ENCODE peak calls at places on chromosomes 2 and 18, in ten cellular contexts. One of them, this sample, is unnamed.

GRCh38 chr2:100142393-100142792 is at the start of gene AFF3:
- DNase-seq in stimulated activated CD4-positive, alpha-beta T cell treated with anti-CD3 and anti-CD28 coated beads, Interleukin-15, amount 100 ng/mL, for 1 hour: no peak
- DNase-seq in activated CD8-positive, alpha-beta memory T cell treated with anti-CD3 and anti-CD28 coated beads for 24 hours: peak; percentile 73
- DNase-seq in astrocyte of the cerebellum: no peak
- DNase-seq in endothelial cell: no peak
- DNase-seq in heart right ventricle: peak; percentile 11
- DNase-seq in activated naive CD4-positive, alpha-beta T cell treated with anti-CD3 and anti-CD28 coated beads, Interleukin-2, amount 50 U/mL, for 16 hours: peak; percentile 39
- DNase-seq in EH: no peak
- DNase-seq in epithelial cell of prostate: no peak
- DNase-seq in C1 segment of cervical spinal cord: no peak
- DNase-seq in this sample: no peak

GRCh38 chr2:148132400-148132799 is 111.5 kb downstream of the MBD5 start:
- DNase-seq in stimulated activated CD4-positive, alpha-beta T cell treated with anti-CD3 and anti-CD28 coated beads, Interleukin-15, amount 100 ng/mL, for 1 hour: no peak
- DNase-seq in activated CD8-positive, alpha-beta memory T cell treated with anti-CD3 and anti-CD28 coated beads for 24 hours: no peak
- DNase-seq in astrocyte of the cerebellum: peak; percentile 9
- DNase-seq in endothelial cell: no peak
- DNase-seq in heart right ventricle: no peak
- DNase-seq in activated naive CD4-positive, alpha-beta T cell treated with anti-CD3 and anti-CD28 coated beads, Interleukin-2, amount 50 U/mL, for 16 hours: no peak
- DNase-seq in EH: peak; percentile 70
- DNase-seq in epithelial cell of prostate: no peak
- DNase-seq in C1 segment of cervical spinal cord: no peak
- DNase-seq in this sample: no peak

GRCh38 chr2:232479341-232480200 is 8.1 kb downstream of the ECEL1 start:
- DNase-seq in stimulated activated CD4-positive, alpha-beta T cell treated with anti-CD3 and anti-CD28 coated beads, Interleukin-15, amount 100 ng/mL, for 1 hour: no peak
- DNase-seq in activated CD8-positive, alpha-beta memory T cell treated with anti-CD3 and anti-CD28 coated beads for 24 hours: no peak
- DNase-seq in astrocyte of the cerebellum: no peak
- DNase-seq in endothelial cell: no peak
- DNase-seq in heart right ventricle: no peak
- DNase-seq in activated naive CD4-positive, alpha-beta T cell treated with anti-CD3 and anti-CD28 coated beads, Interleukin-2, amount 50 U/mL, for 16 hours: peak; percentile 1
- DNase-seq in EH: no peak
- DNase-seq in epithelial cell of prostate: no peak
- DNase-seq in C1 segment of cervical spinal cord: no peak
- DNase-seq in this sample: no peak

GRCh38 chr2:227783404-227784138 is 30.1 kb upstream of the CCL20 start:
- DNase-seq in stimulated activated CD4-positive, alpha-beta T cell treated with anti-CD3 and anti-CD28 coated beads, Interleukin-15, amount 100 ng/mL, for 1 hour: no peak
- DNase-seq in activated CD8-positive, alpha-beta memory T cell treated with anti-CD3 and anti-CD28 coated beads for 24 hours: no peak
- DNase-seq in astrocyte of the cerebellum: no peak
- DNase-seq in endothelial cell: no peak
- DNase-seq in heart right ventricle: no peak
- DNase-seq in activated naive CD4-positive, alpha-beta T cell treated with anti-CD3 and anti-CD28 coated beads, Interleukin-2, amount 50 U/mL, for 16 hours: no peak
- DNase-seq in EH: no peak
- DNase-seq in epithelial cell of prostate: no peak
- DNase-seq in C1 segment of cervical spinal cord: no peak
- DNase-seq in this sample: peak; percentile 90

GRCh38 chr2:76298022-76298421 is 587.3 kb upstream of the GCFC2 start:
- DNase-seq in stimulated activated CD4-positive, alpha-beta T cell treated with anti-CD3 and anti-CD28 coated beads, Interleukin-15, amount 100 ng/mL, for 1 hour: no peak
- DNase-seq in activated CD8-positive, alpha-beta memory T cell treated with anti-CD3 and anti-CD28 coated beads for 24 hours: no peak
- DNase-seq in astrocyte of the cerebellum: no peak
- DNase-seq in endothelial cell: no peak
- DNase-seq in heart right ventricle: no peak
- DNase-seq in activated naive CD4-positive, alpha-beta T cell treated with anti-CD3 and anti-CD28 coated beads, Interleukin-2, amount 50 U/mL, for 16 hours: no peak
- DNase-seq in EH: no peak
- DNase-seq in epithelial cell of prostate: peak; percentile 20
- DNase-seq in C1 segment of cervical spinal cord: no peak
- DNase-seq in this sample: no peak

GRCh38 chr2:54048117-54048785 is 67.2 kb upstream of the ACYP2 start:
- DNase-seq in stimulated activated CD4-positive, alpha-beta T cell treated with anti-CD3 and anti-CD28 coated beads, Interleukin-15, amount 100 ng/mL, for 1 hour: no peak
- DNase-seq in activated CD8-positive, alpha-beta memory T cell treated with anti-CD3 and anti-CD28 coated beads for 24 hours: no peak
- DNase-seq in astrocyte of the cerebellum: no peak
- DNase-seq in endothelial cell: no peak
- DNase-seq in heart right ventricle: no peak
- DNase-seq in activated naive CD4-positive, alpha-beta T cell treated with anti-CD3 and anti-CD28 coated beads, Interleukin-2, amount 50 U/mL, for 16 hours: no peak
- DNase-seq in EH: no peak
- DNase-seq in epithelial cell of prostate: no peak
- DNase-seq in C1 segment of cervical spinal cord: no peak
- DNase-seq in this sample: no peak

GRCh38 chr18:55510809-55511208 is 77.2 kb downstream of the TCF4 start:
- DNase-seq in stimulated activated CD4-positive, alpha-beta T cell treated with anti-CD3 and anti-CD28 coated beads, Interleukin-15, amount 100 ng/mL, for 1 hour: no peak
- DNase-seq in activated CD8-positive, alpha-beta memory T cell treated with anti-CD3 and anti-CD28 coated beads for 24 hours: no peak
- DNase-seq in astrocyte of the cerebellum: peak; percentile 53
- DNase-seq in endothelial cell: peak; percentile 42
- DNase-seq in heart right ventricle: peak; percentile 79
- DNase-seq in activated naive CD4-positive, alpha-beta T cell treated with anti-CD3 and anti-CD28 coated beads, Interleukin-2, amount 50 U/mL, for 16 hours: no peak
- DNase-seq in EH: peak; percentile 81
- DNase-seq in epithelial cell of prostate: no peak
- DNase-seq in C1 segment of cervical spinal cord: no peak
- DNase-seq in this sample: no peak

GRCh38 chr2:121242175-121242875 is 42.7 kb downstream of the TFCP2L1 start:
- DNase-seq in stimulated activated CD4-positive, alpha-beta T cell treated with anti-CD3 and anti-CD28 coated beads, Interleukin-15, amount 100 ng/mL, for 1 hour: no peak
- DNase-seq in activated CD8-positive, alpha-beta memory T cell treated with anti-CD3 and anti-CD28 coated beads for 24 hours: no peak
- DNase-seq in astrocyte of the cerebellum: no peak
- DNase-seq in endothelial cell: no peak
- DNase-seq in heart right ventricle: no peak
- DNase-seq in activated naive CD4-positive, alpha-beta T cell treated with anti-CD3 and anti-CD28 coated beads, Interleukin-2, amount 50 U/mL, for 16 hours: no peak
- DNase-seq in EH: no peak
- DNase-seq in epithelial cell of prostate: no peak
- DNase-seq in C1 segment of cervical spinal cord: no peak
- DNase-seq in this sample: no peak

GRCh38 chr2:157720504-157720903 is 91.8 kb upstream of the ACVR1C start:
- DNase-seq in stimulated activated CD4-positive, alpha-beta T cell treated with anti-CD3 and anti-CD28 coated beads, Interleukin-15, amount 100 ng/mL, for 1 hour: no peak
- DNase-seq in activated CD8-positive, alpha-beta memory T cell treated with anti-CD3 and anti-CD28 coated beads for 24 hours: no peak
- DNase-seq in astrocyte of the cerebellum: no peak
- DNase-seq in endothelial cell: no peak
- DNase-seq in heart right ventricle: no peak
- DNase-seq in activated naive CD4-positive, alpha-beta T cell treated with anti-CD3 and anti-CD28 coated beads, Interleukin-2, amount 50 U/mL, for 16 hours: no peak
- DNase-seq in EH: no peak
- DNase-seq in epithelial cell of prostate: no peak
- DNase-seq in C1 segment of cervical spinal cord: no peak
- DNase-seq in this sample: no peak

GRCh38 chr2:132567682-132568081 is 102.3 kb downstream of the LYPD1 start:
- DNase-seq in stimulated activated CD4-positive, alpha-beta T cell treated with anti-CD3 and anti-CD28 coated beads, Interleukin-15, amount 100 ng/mL, for 1 hour: no peak
- DNase-seq in activated CD8-positive, alpha-beta memory T cell treated with anti-CD3 and anti-CD28 coated beads for 24 hours: no peak
- DNase-seq in astrocyte of the cerebellum: no peak
- DNase-seq in endothelial cell: no peak
- DNase-seq in heart right ventricle: no peak
- DNase-seq in activated naive CD4-positive, alpha-beta T cell treated with anti-CD3 and anti-CD28 coated beads, Interleukin-2, amount 50 U/mL, for 16 hours: no peak
- DNase-seq in EH: no peak
- DNase-seq in epithelial cell of prostate: no peak
- DNase-seq in C1 segment of cervical spinal cord: no peak
- DNase-seq in this sample: no peak

GRCh38 chr2:227813562-227814353 is at the start of gene CCL20:
- DNase-seq in stimulated activated CD4-positive, alpha-beta T cell treated with anti-CD3 and anti-CD28 coated beads, Interleukin-15, amount 100 ng/mL, for 1 hour: no peak
- DNase-seq in activated CD8-positive, alpha-beta memory T cell treated with anti-CD3 and anti-CD28 coated beads for 24 hours: no peak
- DNase-seq in astrocyte of the cerebellum: no peak
- DNase-seq in endothelial cell: no peak
- DNase-seq in heart right ventricle: no peak
- DNase-seq in activated naive CD4-positive, alpha-beta T cell treated with anti-CD3 and anti-CD28 coated beads, Interleukin-2, amount 50 U/mL, for 16 hours: no peak
- DNase-seq in EH: no peak
- DNase-seq in epithelial cell of prostate: no peak
- DNase-seq in C1 segment of cervical spinal cord: no peak
- DNase-seq in this sample: no peak

GRCh38 chr2:232781765-232782164 is 5.4 kb upstream of the KCNJ13 start:
- DNase-seq in stimulated activated CD4-positive, alpha-beta T cell treated with anti-CD3 and anti-CD28 coated beads, Interleukin-15, amount 100 ng/mL, for 1 hour: no peak
- DNase-seq in activated CD8-positive, alpha-beta memory T cell treated with anti-CD3 and anti-CD28 coated beads for 24 hours: no peak
- DNase-seq in astrocyte of the cerebellum: peak; percentile 57
- DNase-seq in endothelial cell: no peak
- DNase-seq in heart right ventricle: no peak
- DNase-seq in activated naive CD4-positive, alpha-beta T cell treated with anti-CD3 and anti-CD28 coated beads, Interleukin-2, amount 50 U/mL, for 16 hours: peak; percentile 18
- DNase-seq in EH: peak; percentile 68
- DNase-seq in epithelial cell of prostate: peak; percentile 59
- DNase-seq in C1 segment of cervical spinal cord: no peak
- DNase-seq in this sample: no peak

GRCh38 chr18:36809590-36810381 is 19.0 kb downstream of the TPGS2 start:
- DNase-seq in stimulated activated CD4-positive, alpha-beta T cell treated with anti-CD3 and anti-CD28 coated beads, Interleukin-15, amount 100 ng/mL, for 1 hour: no peak
- DNase-seq in activated CD8-positive, alpha-beta memory T cell treated with anti-CD3 and anti-CD28 coated beads for 24 hours: peak; percentile 59
- DNase-seq in astrocyte of the cerebellum: peak; percentile 53
- DNase-seq in endothelial cell: peak; percentile 14
- DNase-seq in heart right ventricle: peak; percentile 31
- DNase-seq in activated naive CD4-positive, alpha-beta T cell treated with anti-CD3 and anti-CD28 coated beads, Interleukin-2, amount 50 U/mL, for 16 hours: no peak
- DNase-seq in EH: peak; percentile 81
- DNase-seq in epithelial cell of prostate: no peak
- DNase-seq in C1 segment of cervical spinal cord: peak; percentile 63
- DNase-seq in this sample: no peak

GRCh38 chr2:240510513-240511210 is 47.1 kb downstream of the ANKMY1 start:
- DNase-seq in stimulated activated CD4-positive, alpha-beta T cell treated with anti-CD3 and anti-CD28 coated beads, Interleukin-15, amount 100 ng/mL, for 1 hour: no peak
- DNase-seq in activated CD8-positive, alpha-beta memory T cell treated with anti-CD3 and anti-CD28 coated beads for 24 hours: peak; percentile 38
- DNase-seq in astrocyte of the cerebellum: no peak
- DNase-seq in endothelial cell: no peak
- DNase-seq in heart right ventricle: no peak
- DNase-seq in activated naive CD4-positive, alpha-beta T cell treated with anti-CD3 and anti-CD28 coated beads, Interleukin-2, amount 50 U/mL, for 16 hours: no peak
- DNase-seq in EH: no peak
- DNase-seq in epithelial cell of prostate: no peak
- DNase-seq in C1 segment of cervical spinal cord: no peak
- DNase-seq in this sample: peak; percentile 37

GRCh38 chr2:96984300-96984699 is 2.1 kb downstream of the FAM178B start:
- DNase-seq in stimulated activated CD4-positive, alpha-beta T cell treated with anti-CD3 and anti-CD28 coated beads, Interleukin-15, amount 100 ng/mL, for 1 hour: no peak
- DNase-seq in activated CD8-positive, alpha-beta memory T cell treated with anti-CD3 and anti-CD28 coated beads for 24 hours: no peak
- DNase-seq in astrocyte of the cerebellum: no peak
- DNase-seq in endothelial cell: no peak
- DNase-seq in heart right ventricle: no peak
- DNase-seq in activated naive CD4-positive, alpha-beta T cell treated with anti-CD3 and anti-CD28 coated beads, Interleukin-2, amount 50 U/mL, for 16 hours: no peak
- DNase-seq in EH: no peak
- DNase-seq in epithelial cell of prostate: no peak
- DNase-seq in C1 segment of cervical spinal cord: no peak
- DNase-seq in this sample: no peak

GRCh38 chr2:198044777-198045176 is 240.4 kb downstream of the PLCL1 start:
- DNase-seq in stimulated activated CD4-positive, alpha-beta T cell treated with anti-CD3 and anti-CD28 coated beads, Interleukin-15, amount 100 ng/mL, for 1 hour: no peak
- DNase-seq in activated CD8-positive, alpha-beta memory T cell treated with anti-CD3 and anti-CD28 coated beads for 24 hours: no peak
- DNase-seq in astrocyte of the cerebellum: no peak
- DNase-seq in endothelial cell: no peak
- DNase-seq in heart right ventricle: no peak
- DNase-seq in activated naive CD4-positive, alpha-beta T cell treated with anti-CD3 and anti-CD28 coated beads, Interleukin-2, amount 50 U/mL, for 16 hours: no peak
- DNase-seq in EH: no peak
- DNase-seq in epithelial cell of prostate: no peak
- DNase-seq in C1 segment of cervical spinal cord: no peak
- DNase-seq in this sample: no peak

GRCh38 chr18:11981633-11982366 is 493 bp downstream of the IMPA2 start:
- DNase-seq in stimulated activated CD4-positive, alpha-beta T cell treated with anti-CD3 and anti-CD28 coated beads, Interleukin-15, amount 100 ng/mL, for 1 hour: no peak
- DNase-seq in activated CD8-positive, alpha-beta memory T cell treated with anti-CD3 and anti-CD28 coated beads for 24 hours: peak; percentile 75
- DNase-seq in astrocyte of the cerebellum: no peak
- DNase-seq in endothelial cell: peak; percentile 46
- DNase-seq in heart right ventricle: no peak
- DNase-seq in activated naive CD4-positive, alpha-beta T cell treated with anti-CD3 and anti-CD28 coated beads, Interleukin-2, amount 50 U/mL, for 16 hours: peak; percentile 19
- DNase-seq in EH: peak; percentile 41
- DNase-seq in epithelial cell of prostate: no peak
- DNase-seq in C1 segment of cervical spinal cord: no peak
- DNase-seq in this sample: no peak